ENCODE peak calls at places on chromosomes 11 and 22, in four cellular contexts. K, O, J and U are unnamed samples. For H3K9me3, the result is how much of the 10 kb centered on the place peaks cover.

GRCh38 chr11:128830290-128830813 is 36.7 kb downstream of the KCNJ1 start:
- DNase-seq in J (no peak), K (no peak), O (no peak), U (no peak)

GRCh38 chr11:133811850-133812685 is 33.2 kb downstream of the SPATA19 start:
- DNase-seq in J (no peak), K (no peak), O (no peak), U (no peak)

GRCh38 chr22:17957683-17958082 is 66.7 kb downstream of the MICAL3 start:
- DNase-seq in K (peak), O (no peak), J (no peak), U (no peak)

GRCh38 chr22:24460418-24461089 is 33.2 kb downstream of the ADORA2A start:
- DNase-seq in O (no peak), K (peak), J (no peak), U (no peak)

GRCh38 chr11:35227551-35228341 is 88.8 kb downstream of the CD44 start:
- DNase-seq in O (no peak), K (no peak), J (no peak), U (no peak)

GRCh38 chr11:57310091-57310490 is 14.7 kb downstream of the TNKS1BP1 start:
- DNase-seq in K (no peak), O (no peak), J (no peak), U (no peak)

GRCh38 chr11:44300881-44301855 is 8.8 kb downstream of the ALX4 start:
- DNase-seq in O (no peak), K (peak), J (no peak), U (no peak)

GRCh38 chr11:112583246-112583893 is 322.7 kb upstream of the PLET1 start:
- DNase-seq in J (no peak), K (no peak), O (no peak), U (no peak)

GRCh38 chr22:50635591-50635990 is 7.6 kb upstream of the ARSA start:
- DNase-seq in O (no peak), K (no peak), J (no peak), U (no peak)

GRCh38 chr11:24457985-24458384 is 38.9 kb upstream of the LUZP2 start:
- DNase-seq in J (no peak), K (no peak), O (no peak), U (no peak)

GRCh38 chr11:8683115-8683807 is 669 bp downstream of the RPL27A start:
- DNase-seq in J (no peak), O (no peak), K (no peak), U (no peak)

GRCh38 chr11:6610591-6610990 is 1.4 kb downstream of the TAF10 start:
- DNase-seq in J (no peak), O (no peak), K (no peak), U (no peak)

GRCh38 chr11:2316169-2316962 is 14.6 kb downstream of the TSPAN32 start:
- DNase-seq in J (no peak), O (no peak), K (no peak), U (no peak)

GRCh38 chr11:2313051-2313951 is 11.5 kb downstream of the TSPAN32 start:
- DNase-seq in K (no peak), J (no peak), O (no peak), U (no peak)

GRCh38 chr11:2314136-2314524 is 12.3 kb downstream of the TSPAN32 start:
- DNase-seq in K (no peak), J (no peak), O (no peak), U (no peak)

GRCh38 chr11:2315395-2316168 is 13.8 kb downstream of the TSPAN32 start:
- DNase-seq in J (no peak), O (no peak), K (no peak), U (no peak)

DNA sequence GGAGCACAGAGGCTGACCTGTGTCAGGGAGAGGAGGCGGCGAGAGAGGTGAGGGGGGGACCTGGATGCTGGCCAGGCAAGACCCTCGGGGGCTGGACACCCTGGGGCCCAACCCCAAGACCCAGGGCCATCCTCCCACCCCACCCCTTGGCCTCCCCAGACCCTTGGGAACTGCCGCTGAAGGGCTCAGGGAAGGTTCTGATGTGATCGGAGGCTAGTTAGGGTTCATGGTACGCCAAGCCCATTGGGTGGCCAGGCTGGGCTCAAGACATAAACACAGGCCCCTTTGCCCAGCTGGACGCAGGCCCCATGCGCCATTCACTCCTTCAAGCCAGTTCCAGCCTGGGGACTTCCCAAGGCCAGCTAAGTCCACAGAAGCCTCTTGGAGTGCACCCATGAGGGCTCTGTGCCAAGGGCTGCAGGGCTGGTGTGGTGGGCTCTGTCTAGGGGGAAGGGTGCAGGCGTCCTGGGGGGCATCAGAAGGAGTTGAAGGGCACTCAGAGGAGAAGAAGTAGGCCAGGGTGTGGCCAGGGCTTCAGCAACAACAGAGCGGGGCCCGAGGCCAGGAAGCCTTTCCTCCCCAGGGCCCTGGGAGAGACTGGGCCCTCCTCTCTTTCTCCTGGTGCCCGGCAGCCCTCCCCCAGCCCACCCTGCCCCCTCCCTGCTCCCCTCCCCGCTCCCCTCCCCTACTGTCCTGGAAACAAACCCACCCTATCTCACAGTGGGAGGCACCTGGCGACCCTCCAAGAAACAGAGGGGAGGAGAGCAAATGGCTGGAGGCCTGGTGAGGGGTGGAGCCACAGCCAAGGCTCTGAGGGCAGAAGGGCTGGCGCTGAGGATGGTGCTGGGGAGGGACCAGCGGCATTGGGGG is 12.9 kb downstream of the TSPAN32 start:
- DNase-seq in J (no peak), K (peak), O (peak), U (no peak)
- H3K27ac ChIP-seq in J (peak), K (peak), O (peak), U (no peak)

DNA sequence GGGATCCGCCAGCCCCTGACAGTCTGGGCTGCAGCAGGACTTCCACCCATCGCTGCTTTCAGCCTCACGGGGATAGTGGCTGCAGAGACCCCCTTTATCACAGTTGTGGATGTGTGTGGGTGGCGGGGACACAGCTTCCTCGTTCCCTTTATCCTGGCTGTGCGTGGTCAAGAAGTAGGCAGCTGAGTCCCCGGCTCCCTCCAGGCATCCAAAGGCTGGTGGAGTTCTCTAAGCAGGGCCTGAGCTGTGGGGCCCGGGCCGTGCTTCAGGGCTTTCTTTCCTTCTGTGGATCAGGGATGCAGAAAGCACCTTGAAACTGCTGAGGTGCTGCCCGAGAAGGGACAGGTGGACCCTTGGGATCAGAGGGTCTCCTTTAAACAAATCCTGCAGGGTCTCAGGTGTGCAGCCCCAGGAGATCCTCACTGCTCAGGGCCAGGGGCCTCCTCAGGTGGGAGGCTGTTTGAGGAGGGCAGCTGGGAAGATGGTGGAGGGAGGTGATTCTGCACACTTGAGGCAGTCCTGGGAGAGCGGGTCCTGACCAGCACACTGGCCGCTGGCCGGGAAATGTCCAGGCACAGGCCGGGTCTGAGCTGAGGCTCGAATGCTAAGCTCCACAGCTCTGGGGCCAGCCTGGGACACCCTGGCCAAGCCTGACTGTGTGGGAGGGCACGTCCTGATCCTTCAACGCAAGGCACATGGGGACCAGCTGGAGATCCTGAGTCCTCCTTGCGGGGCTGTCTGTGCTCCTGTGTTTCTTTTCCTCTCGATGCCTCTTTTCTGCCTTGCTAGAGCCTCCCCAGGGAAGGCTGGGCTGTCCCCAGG is 1024.3 kb downstream of the BRD1 start:
- DNase-seq in K (no peak), O (no peak), J (no peak), U (no peak)
- H3K9me3 ChIP-seq in K (under half), O (under half), J (under half), U (under half)

GRCh38 chr11:107453594-107454286 is 3.9 kb downstream of the CWF19L2 start:
- DNase-seq in O (no peak), J (no peak), K (no peak), U (no peak)

GRCh38 chr11:107457558-107458271 is at the start of gene CWF19L2:
- DNase-seq in J (peak), K (peak), O (peak), U (peak)

DNA sequence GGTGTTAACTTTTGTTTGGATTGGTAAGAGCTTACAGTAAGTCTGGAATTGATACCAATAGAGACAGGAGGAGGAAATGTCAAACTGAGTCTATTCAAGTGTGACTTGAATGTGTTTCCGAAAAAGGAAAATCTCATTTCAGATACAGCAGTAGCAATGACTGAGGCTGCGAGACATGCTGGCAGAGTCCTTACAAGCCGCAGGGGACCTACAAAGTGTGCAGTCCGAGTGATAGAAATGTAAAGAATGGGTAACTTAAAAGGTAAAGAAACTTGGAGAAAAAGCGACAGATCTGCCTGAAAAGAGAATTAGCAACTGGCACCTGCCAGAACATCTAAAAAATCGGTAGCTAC is 444 bp downstream of the CWF19L2 start:
- DNase-seq in J (no peak), K (peak), O (no peak), U (no peak)
- H3K27ac ChIP-seq in J (peak), K (peak), O (peak), U (peak)

GRCh38 chr22:47561115-47561675 is 798.7 kb downstream of the TBC1D22A start:
- DNase-seq in J (no peak), O (no peak), K (no peak), U (no peak)
- H3K9me3 ChIP-seq in J (under half), O (under half), K (under half), U (under half)

GRCh38 chr11:64083681-64084080 is 48.0 kb downstream of the FLRT1 start:
- DNase-seq in O (no peak), K (no peak), J (no peak), U (no peak)
- H3K27ac ChIP-seq in O (no peak), K (no peak), J (no peak), U (no peak)

GRCh38 chr11:59400461-59401261 is 25.6 kb downstream of the OR5A2 start:
- DNase-seq in K (no peak), O (no peak), J (no peak), U (no peak)
- H3K9me3 ChIP-seq in K (under half), O (under half), J (under half), U (under half)